ENCODE peak calls at places on chromosomes 6 and 20, in five cellular contexts. H is MG63, Z is Right ventricle myocardium inferior, R is putamen, U is fibroblast of mammary gland. D is an unnamed sample.

GRCh38 chr20:24777746-24778145 is 171.3 kb upstream of the CST7 start:
- DNase-seq in H (no peak), Z (no peak), R (no peak), U (no peak), D (no peak)

GRCh38 chr20:5000263-5001173 is 792 bp downstream of the SLC23A2 start:
- DNase-seq in H (peak; percentile 14), Z (peak; percentile 73), R (peak; percentile 53), U (peak; percentile 23), D (no peak)

GRCh38 chr6:10567256-10568041 is 46.3 kb downstream of the GCNT2 start:
- DNase-seq in H (peak; percentile 29), Z (no peak), R (no peak), U (no peak), D (no peak)

GRCh38 chr6:160071805-160072687 is 49.6 kb upstream of the SLC22A1 start:
- DNase-seq in H (no peak), Z (no peak), R (no peak), U (no peak), D (no peak)

GRCh38 chr6:88165087-88165876 is 865 bp downstream of the CNR1 start:
- DNase-seq in H (no peak), Z (no peak), R (no peak), U (no peak), D (no peak)

GRCh38 chr6:134446228-134446848 is 128.4 kb upstream of the SGK1 start:
- DNase-seq in H (no peak), Z (no peak), R (no peak), U (peak; percentile 70), D (peak; percentile 68)

GRCh38 chr6:141123084-141123483 is 1009.6 kb upstream of the GJE1 start:
- DNase-seq in H (no peak), Z (no peak), R (no peak), U (no peak), D (no peak)

GRCh38 chr6:169249057-169249456 is 4.6 kb downstream of the THBS2 start:
- DNase-seq in H (no peak), Z (no peak), R (no peak), U (no peak), D (peak; percentile 22)

GRCh38 chr20:5480824-5481600 is 164.3 kb upstream of the PROKR2 start:
- DNase-seq in H (no peak), Z (no peak), R (no peak), U (no peak), D (no peak)

GRCh38 chr6:704037-704436 is 11.1 kb upstream of the EXOC2 start:
- DNase-seq in H (peak; percentile 60), Z (no peak), R (no peak), U (no peak), D (no peak)

GRCh38 chr20:5567644-5568043 is 182.6 kb upstream of the SHLD1 start:
- DNase-seq in H (no peak), Z (no peak), R (no peak), U (no peak), D (no peak)